ENCODE peak calls at places on chromosomes 7 and 10, in seven cellular contexts. A, N, D, U, F, C and Y are unnamed samples.

GRCh38 chr7:142560166-142560565 is 189.1 kb upstream of the PRSS1 start:
- DNase-seq in F (no peak), D (no peak), N (no peak), A (no peak), U (no peak), C (no peak), Y (no peak)

GRCh38 chr7:43781726-43782607 is 23.5 kb downstream of the BLVRA start:
- DNase-seq in D (peak; percentile 37), C (no peak), U (no peak), A (no peak), F (no peak), N (peak; percentile 62), Y (no peak)

GRCh38 chr7:96674565-96674964 is 35.1 kb downstream of the SEM1 start:
- DNase-seq in F (no peak), C (no peak), D (peak; percentile 13), N (no peak), A (no peak), U (no peak), Y (no peak)

GRCh38 chr10:103560886-103561285 is 67.4 kb downstream of the NEURL1 start:
- DNase-seq in A (no peak), U (no peak), D (no peak), F (no peak), N (no peak), C (no peak), Y (no peak)

GRCh38 chr7:38801786-38802185 is 107.2 kb downstream of the VPS41 start:
- DNase-seq in F (no peak), A (no peak), N (peak; percentile 1), C (no peak), U (no peak), D (peak; percentile 21), Y (no peak)

GRCh38 chr10:87761892-87762291 is 56.1 kb downstream of the ATAD1 start:
- DNase-seq in A (no peak), F (no peak), C (no peak), N (peak; percentile 82), U (no peak), D (peak; percentile 69), Y (no peak)

GRCh38 chr10:69464801-69465401 is 13.6 kb downstream of the TSPAN15 start:
- DNase-seq in D (no peak), F (no peak), N (no peak), U (no peak), A (no peak), C (no peak), Y (no peak)

GRCh38 chr7:80027616-80028173 is 106.9 kb upstream of the GNAI1 start:
- DNase-seq in U (no peak), F (no peak), C (no peak), D (no peak), N (no peak), A (no peak), Y (no peak)

GRCh38 chr10:35657621-35658020 is 15.5 kb upstream of the FZD8 start:
- DNase-seq in D (no peak), C (no peak), F (no peak), A (no peak), U (no peak), N (no peak), Y (no peak)

GRCh38 chr7:98398567-98399372 is 2.1 kb downstream of the BAIAP2L1 start:
- DNase-seq in F (no peak), A (no peak), U (no peak), N (no peak), D (no peak), C (no peak), Y (no peak)

GRCh38 chr7:44750921-44751571 is 2.4 kb downstream of the ZMIZ2 start:
- DNase-seq in D (no peak), N (peak; percentile 52), A (no peak), F (no peak), U (peak; percentile 67), C (peak; percentile 43), Y (peak; percentile 58)

GRCh38 chr7:36129048-36129534 is 24.0 kb upstream of the EEPD1 start:
- DNase-seq in N (peak; percentile 55), U (no peak), A (no peak), C (no peak), F (no peak), D (peak; percentile 65), Y (no peak)

GRCh38 chr7:41942468-41943097 is 239.7 kb upstream of the INHBA start:
- DNase-seq in F (no peak), N (peak; percentile 90), C (no peak), D (peak; percentile 25), A (no peak), U (no peak), Y (no peak)

GRCh38 chr10:133456041-133456951 is 2.6 kb downstream of the SCART1 start:
- DNase-seq in F (peak; percentile 58), D (no peak), U (no peak), N (no peak), C (no peak), A (no peak), Y (no peak)

GRCh38 chr7:151395036-151395367 is 14.8 kb downstream of the WDR86 start:
- DNase-seq in D (no peak), U (no peak), N (no peak), F (peak; percentile 18), C (no peak), A (no peak), Y (no peak)

GRCh38 chr7:73749931-73750776 is 11.6 kb upstream of the ABHD11 start:
- DNase-seq in C (no peak), U (no peak), N (no peak), D (no peak), F (no peak), A (no peak), Y (no peak)

GRCh38 chr10:49841615-49842180 is 79.6 kb upstream of the OGDHL start:
- DNase-seq in A (no peak), F (no peak), D (no peak), U (no peak), N (no peak), C (no peak), Y (no peak)

GRCh38 chr10:120278069-120278468 is 179.0 kb upstream of the PLPP4 start:
- DNase-seq in U (no peak), A (no peak), D (no peak), C (no peak), F (no peak), N (no peak), Y (no peak)

GRCh38 chr10:27223964-27224363 is 16.6 kb downstream of the ACBD5 start:
- DNase-seq in U (no peak), A (no peak), C (peak; percentile 35), D (peak; percentile 62), N (peak; percentile 26), F (no peak), Y (peak; percentile 16)

GRCh38 chr7:135862586-135863361 is 114.2 kb upstream of the FAM180A start:
- DNase-seq in F (no peak), U (no peak), D (no peak), A (peak; percentile 12), N (no peak), C (no peak), Y (no peak)

GRCh38 chr7:106779877-106780276 is 85.2 kb upstream of the PIK3CG start:
- DNase-seq in F (no peak), U (no peak), A (no peak), C (no peak), D (no peak), N (no peak), Y (no peak)

GRCh38 chr10:60031664-60032063 is 125.3 kb upstream of the CCDC6 start:
- DNase-seq in C (no peak), D (no peak), A (no peak), U (no peak), N (no peak), F (no peak), Y (no peak)

GRCh38 chr7:128032605-128033235 is 1.5 kb upstream of the LRRC4 start:
- DNase-seq in C (peak; percentile 6), F (no peak), N (peak; percentile 28), D (peak; percentile 18), A (peak; percentile 51), U (peak; percentile 69), Y (no peak)

GRCh38 chr7:132877578-132877977 is 204.3 kb downstream of the CHCHD3 start:
- DNase-seq in C (no peak), N (no peak), F (no peak), D (no peak), A (no peak), U (no peak), Y (no peak)

GRCh38 chr10:28266449-28267224 is 36.2 kb downstream of the MPP7 start:
- DNase-seq in N (no peak), C (no peak), F (no peak), A (no peak), D (no peak), U (no peak), Y (no peak)

GRCh38 chr10:17428616-17429097 is 25.7 kb downstream of the ST8SIA6 start:
- DNase-seq in D (no peak), U (no peak), C (peak; percentile 74), F (no peak), A (no peak), N (no peak), Y (peak; percentile 52)

GRCh38 chr10:131513445-131513844 is 201.9 kb upstream of the TCERG1L start:
- DNase-seq in U (no peak), N (no peak), F (no peak), A (no peak), D (no peak), C (no peak), Y (no peak)
- H3K9me3 ChIP-seq in U (no peaks in the 10 kb centered on the region), N (peaks cover 51% of the 10 kb centered on the region), F (peaks cover 2% of the 10 kb centered on the region), A (peaks cover 13% of the 10 kb centered on the region), D (no peaks in the 10 kb centered on the region), C (no peaks in the 10 kb centered on the region), Y (no peaks in the 10 kb centered on the region)

GRCh38 chr7:64183126-64183742 is 23.8 kb upstream of the ZNF735 start:
- DNase-seq in C (no peak), N (no peak), U (no peak), A (no peak), F (no peak), D (no peak), Y (peak; percentile 44)
- H3K9me3 ChIP-seq in C (no peaks in the 10 kb centered on the region), N (peaks cover 24% of the 10 kb centered on the region), U (no peaks in the 10 kb centered on the region), A (peaks cover 37% of the 10 kb centered on the region), F (peaks cover 12% of the 10 kb centered on the region), D (no peaks in the 10 kb centered on the region), Y (no peaks in the 10 kb centered on the region)

GRCh38 chr7:126166645-126167044 is 1086.1 kb downstream of the GRM8 start:
- DNase-seq in F (no peak), C (no peak), D (no peak), N (no peak), A (no peak), U (no peak), Y (no peak)

DNA sequence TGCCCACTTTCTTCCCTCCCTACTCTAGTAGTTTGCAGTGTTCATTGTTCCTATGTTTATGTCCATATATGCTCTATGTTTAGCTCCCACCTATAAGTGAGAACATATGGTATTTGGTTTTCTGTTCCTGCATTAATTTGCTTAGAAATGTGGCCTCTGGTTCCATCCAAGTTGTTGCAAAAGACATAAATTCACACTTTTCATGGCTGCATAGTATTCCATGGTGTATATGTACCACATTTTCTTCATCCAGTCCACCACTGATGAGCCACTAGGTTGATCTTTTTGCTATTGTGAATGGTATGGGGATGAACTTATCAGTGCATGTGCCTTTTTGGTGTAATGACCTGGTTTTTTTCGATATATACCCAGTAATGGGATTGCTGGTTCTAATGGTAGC is 1089.1 kb downstream of the GRM8 start:
- DNase-seq in N (no peak), A (no peak), D (no peak), U (no peak), F (no peak), C (no peak), Y (no peak)
- H3K9me3 ChIP-seq in N (no peaks in the 10 kb centered on the region), A (no peaks in the 10 kb centered on the region), D (no peaks in the 10 kb centered on the region), U (no peaks in the 10 kb centered on the region), F (no peaks in the 10 kb centered on the region), C (no peaks in the 10 kb centered on the region), Y (no peaks in the 10 kb centered on the region)

GRCh38 chr7:159048656-159049055 is 96.0 kb downstream of the VIPR2 start:
- DNase-seq in F (no peak), A (no peak), U (no peak), D (no peak), C (no peak), N (no peak), Y (no peak)
- H3K9me3 ChIP-seq in F (peaks cover 6% of the 10 kb centered on the region), A (peaks cover 3% of the 10 kb centered on the region), U (no peaks in the 10 kb centered on the region), D (no peaks in the 10 kb centered on the region), C (no peaks in the 10 kb centered on the region), N (peaks cover 12% of the 10 kb centered on the region), Y (no peaks in the 10 kb centered on the region)